ENCODE peak calls at places on chromosomes 5 and 9, in five cellular contexts. J is PC-9; A is CD4-positive, alpha-beta memory T cell; V is spleen; D is aorta. B is an unnamed sample. For H3K4me1, the result is how much of the 10 kb centered on the place peaks cover.

GRCh38 chr9:113477058-113477457 is 13.5 kb downstream of the RGS3 start:
- DNase-seq in A (no peak), J (no peak), V (no peak), D (no peak), B (no peak)

GRCh38 chr5:59810041-59810440 is 83.5 kb downstream of the PDE4D start:
- DNase-seq in V (peak), A (peak), J (peak), D (peak), B (peak)

GRCh38 chr5:136191304-136192014 is 1.5 kb downstream of the SMIM32 start:
- DNase-seq in D (no peak), J (no peak), V (peak), A (no peak), B (no peak)

GRCh38 chr5:37838152-37838932 is 1.5 kb downstream of the GDNF start:
- DNase-seq in V (no peak), J (no peak), A (no peak), D (no peak), B (no peak)

GRCh38 chr5:62596096-62596495 is 17.5 kb downstream of the LRRC70 start:
- DNase-seq in D (no peak), V (no peak), A (no peak), J (no peak), B (no peak)

GRCh38 chr5:136084698-136085097 is 47.9 kb upstream of the SMAD5 start:
- DNase-seq in J (no peak), V (no peak), D (peak), A (no peak), B (no peak)

GRCh38 chr5:172439785-172440480 is 14.4 kb downstream of the SH3PXD2B start:
- DNase-seq in D (peak), A (no peak), V (no peak), J (no peak), B (no peak)

GRCh38 chr5:59130441-59130840 is 547.6 kb downstream of the RAB3C start:
- DNase-seq in A (no peak), D (no peak), J (no peak), V (no peak), B (no peak)

GRCh38 chr5:164972973-164973372 is 1467.6 kb downstream of the MAT2B start:
- DNase-seq in D (no peak), J (no peak), A (no peak), V (no peak), B (no peak)

GRCh38 chr5:79697222-79698164 is 7.9 kb downstream of the CMYA5 start:
- DNase-seq in A (no peak), D (no peak), V (no peak), J (no peak), B (no peak)

GRCh38 chr5:91359957-91360609 is 23.0 kb downstream of the ARRDC3 start:
- DNase-seq in A (no peak), V (no peak), J (no peak), D (no peak), B (no peak)

GRCh38 chr5:57692582-57693487 is 210.2 kb upstream of the ACTBL2 start:
- DNase-seq in A (no peak), V (no peak), D (peak), J (peak), B (no peak)

GRCh38 chr5:156824800-156825199 is 25.3 kb upstream of the PPP1R2B start:
- DNase-seq in J (no peak), V (no peak), A (no peak), D (no peak), B (no peak)

GRCh38 chr9:93949694-93950449 is 5.3 kb downstream of the BARX1 start:
- DNase-seq in D (no peak), V (no peak), J (no peak), A (no peak), B (no peak)
- H3K4me1 ChIP-seq in D (under half), V (half or more), J (under half), A (under half), B (under half)

GRCh38 chr5:67166460-67166871 is 30.1 kb downstream of the CD180 start:
- DNase-seq in A (peak), D (peak), V (peak), J (no peak), B (peak)

GRCh38 chr5:67165524-67166459 is 30.8 kb downstream of the CD180 start:
- DNase-seq in V (peak), A (peak), J (no peak), D (peak), B (peak)

GRCh38 chr5:67164856-67165523 is 31.6 kb downstream of the CD180 start:
- DNase-seq in J (no peak), D (no peak), A (no peak), V (peak), B (no peak)

GRCh38 chr5:67163863-67164595 is 32.6 kb downstream of the CD180 start:
- DNase-seq in A (no peak), J (no peak), D (no peak), V (peak), B (no peak)

DNA sequence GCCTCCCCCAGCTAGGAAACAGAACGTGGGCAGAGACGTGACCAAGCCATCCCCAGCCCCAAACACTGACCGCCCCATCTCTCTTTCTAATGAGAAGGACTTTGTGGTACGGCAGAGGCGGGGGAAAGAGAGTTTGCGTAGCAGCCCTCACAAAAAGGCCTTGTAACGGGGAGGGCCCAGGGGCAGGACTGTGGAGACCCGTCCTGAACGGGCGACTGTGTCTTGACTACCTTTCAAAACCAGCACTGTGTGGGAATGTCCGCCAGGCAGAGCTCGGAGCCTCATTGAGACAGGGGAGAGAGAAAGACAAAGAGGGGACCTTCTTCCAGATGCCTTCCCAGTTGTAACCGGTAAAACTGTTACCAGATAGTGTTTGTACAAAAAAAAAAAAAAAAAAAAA is 29.7 kb downstream of the CD180 start:
- DNase-seq in V (no peak), A (no peak), J (no peak), D (no peak), B (no peak)
- H3K27ac ChIP-seq in V (peak), A (peak), J (no peak), D (no peak), B (peak)

GRCh38 chr5:81751836-81752643 is 1.1 kb upstream of the SSBP2 start:
- DNase-seq in D (peak), A (peak), J (no peak), V (no peak), B (no peak)
- H3K4me3 ChIP-seq in D (peak), A (peak), J (peak), V (peak), B (peak)

GRCh38 chr5:139667730-139668063 is 19.5 kb downstream of the CXXC5 start:
- DNase-seq in J (no peak), V (no peak), A (no peak), D (no peak), B (no peak)
- H3K4me1 ChIP-seq in J (under half), V (half or more), A (under half), D (under half), B (under half)

DNA sequence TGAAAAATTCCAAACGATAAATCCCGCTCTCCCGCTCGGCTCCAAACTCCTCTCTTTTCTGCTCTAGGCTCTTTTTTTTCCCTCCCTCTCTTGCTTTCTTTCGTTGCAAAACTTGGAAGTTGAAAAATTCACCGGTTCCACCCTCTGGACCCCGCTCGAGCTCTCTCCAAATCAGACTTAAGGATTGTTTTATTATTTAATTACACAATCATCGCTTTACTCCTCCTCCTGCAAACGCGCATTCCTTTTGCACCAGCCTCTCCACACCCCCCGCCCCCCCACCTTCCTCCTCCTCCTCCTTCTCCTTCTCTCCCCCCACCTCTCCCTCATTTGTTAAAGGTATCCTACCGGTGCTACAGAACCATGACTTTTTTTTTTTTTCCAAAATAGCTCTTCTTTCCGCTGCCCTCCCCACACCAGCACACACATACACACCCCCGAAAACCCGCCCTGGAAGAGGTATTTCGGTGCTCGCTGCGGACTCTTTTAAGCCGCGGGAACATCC is 535 bp upstream of the NFIB start:
- DNase-seq in D (peak), J (peak), V (no peak), A (no peak), B (no peak)
- H3K27ac ChIP-seq in D (peak), J (peak), V (peak), A (no peak), B (no peak)

DNA sequence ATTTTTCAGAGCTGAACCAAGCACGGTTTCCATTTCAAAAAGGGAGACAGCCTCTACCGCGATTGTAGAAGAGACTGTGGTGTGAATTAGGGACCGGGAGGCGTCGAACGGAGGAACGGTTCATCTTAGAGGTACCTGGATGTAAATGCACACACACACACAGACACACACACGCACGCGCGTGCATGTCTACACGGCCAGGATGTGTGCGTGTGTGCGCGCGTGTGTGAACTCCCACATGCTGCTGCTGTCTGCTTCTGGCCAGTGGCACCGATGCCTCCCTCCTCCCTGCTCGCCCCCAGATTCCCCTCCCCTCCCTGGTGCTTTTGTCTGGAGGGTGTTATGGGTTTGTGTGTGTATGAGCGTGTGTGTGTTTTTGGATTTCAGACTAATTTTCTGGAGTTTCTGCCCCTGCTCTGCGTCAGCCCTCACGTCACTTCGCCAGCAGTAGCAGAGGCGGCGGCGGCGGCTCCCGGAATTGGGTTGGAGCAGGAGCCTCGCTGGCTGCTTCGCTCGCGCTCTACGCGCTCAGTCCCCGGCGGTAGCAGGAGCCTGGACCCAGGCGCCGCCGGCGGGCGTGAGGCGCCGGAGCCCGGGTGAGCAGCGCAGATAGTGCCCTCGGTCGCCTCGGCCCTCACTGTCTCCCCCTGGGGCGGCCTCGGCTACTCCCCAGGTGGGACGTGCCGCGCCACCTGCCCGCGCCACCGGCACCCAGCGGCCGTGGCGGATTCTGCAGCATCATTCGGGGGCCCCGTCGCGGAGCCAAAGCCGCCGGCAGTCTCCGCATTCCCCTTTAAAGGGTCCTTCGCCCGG is at the start of gene NTRK2:
- DNase-seq in V (peak), J (no peak), A (no peak), D (peak), B (no peak)
- H3K4me3 ChIP-seq in V (peak), J (no peak), A (peak), D (peak), B (no peak)

GRCh38 chr5:53031695-53032096 is 42.5 kb downstream of the ITGA2 start:
- DNase-seq in D (no peak), V (no peak), A (peak), J (peak), B (no peak)
- H3K4me1 ChIP-seq in D (under half), V (under half), A (under half), J (half or more), B (under half)

GRCh38 chr5:143145388-143145787 is 258.1 kb downstream of the NR3C1 start:
- DNase-seq in A (no peak), J (no peak), D (no peak), V (no peak), B (no peak)
- H3K27ac ChIP-seq in A (no peak), J (no peak), D (peak), V (no peak), B (no peak)

GRCh38 chr9:120737411-120737810 is 23.1 kb upstream of the MEGF9 start:
- DNase-seq in J (no peak), A (no peak), D (no peak), V (no peak), B (no peak)

GRCh38 chr9:120741701-120742100 is 27.4 kb upstream of the MEGF9 start:
- DNase-seq in V (no peak), A (no peak), D (no peak), J (no peak), B (no peak)

GRCh38 chr9:120745278-120745677 is 31.0 kb upstream of the MEGF9 start:
- DNase-seq in V (no peak), J (no peak), A (no peak), D (no peak), B (no peak)

GRCh38 chr9:120740135-120740534 is 25.9 kb upstream of the MEGF9 start:
- DNase-seq in A (no peak), V (no peak), J (no peak), D (no peak), B (no peak)

DNA sequence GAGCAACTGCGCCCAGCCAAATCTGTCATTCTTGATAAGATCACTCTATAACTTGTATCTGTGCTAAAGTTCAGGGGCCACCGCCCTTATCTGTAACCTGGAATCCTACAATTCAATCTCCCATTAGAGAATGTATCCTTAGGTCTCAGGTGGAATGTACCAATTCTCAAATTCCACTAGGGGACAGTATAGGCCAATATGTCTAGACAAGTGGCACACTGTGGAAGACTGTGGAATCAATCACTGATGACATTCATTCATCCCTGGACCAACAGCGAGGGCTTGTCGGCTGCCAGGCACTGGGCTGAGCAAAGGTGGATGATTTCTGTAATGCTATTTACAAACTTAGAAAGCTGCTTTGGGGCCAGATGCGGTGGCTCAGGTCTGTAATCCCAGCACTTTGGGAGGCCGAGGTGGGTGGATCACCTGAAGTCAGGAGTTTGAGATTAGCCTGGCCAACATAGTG is 28.7 kb upstream of the MEGF9 start:
- DNase-seq in V (no peak), J (no peak), D (no peak), A (peak), B (no peak)
- H3K4me3 ChIP-seq in V (no peak), J (no peak), D (no peak), A (no peak), B (no peak)